ENCODE peak calls at places on chromosomes 2 and 18, in five cellular contexts. H, C, M, L and P are unnamed samples.

GRCh38 chr18:7840445-7840844 is 273.3 kb downstream of the PTPRM start:
- DNase-seq in L (no peak), H (no peak), C (no peak), M (no peak), P (no peak)

GRCh38 chr2:200383380-200384110 is 77.1 kb downstream of the SPATS2L start:
- DNase-seq in M (no peak), C (no peak), L (no peak), H (no peak), P (peak; percentile 55)

GRCh38 chr2:10265328-10266132 is 37.2 kb upstream of the HPCAL1 start:
- DNase-seq in H (no peak), M (no peak), C (peak; percentile 29), L (peak; percentile 61), P (no peak)

GRCh38 chr2:71578665-71579371 is 125.5 kb downstream of the DYSF start:
- DNase-seq in M (no peak), C (peak; percentile 31), L (no peak), H (peak; percentile 93), P (no peak)

GRCh38 chr2:230751062-230751461 is 38.4 kb downstream of the CAB39 start:
- DNase-seq in C (peak; percentile 64), H (no peak), L (no peak), M (no peak), P (no peak)

GRCh38 chr2:218406949-218407703 is 7.5 kb downstream of the CTDSP1 start:
- DNase-seq in M (peak; percentile 78), L (peak; percentile 87), C (peak; percentile 27), H (peak; percentile 70), P (no peak)

GRCh38 chr2:64238799-64239198 is 94.6 kb upstream of the PELI1 start:
- DNase-seq in L (no peak), H (no peak), M (no peak), C (no peak), P (no peak)

GRCh38 chr2:118834901-118835738 is 12.3 kb downstream of the EN1 start:
- DNase-seq in H (no peak), C (no peak), M (peak; percentile 55), L (no peak), P (peak; percentile 73)

GRCh38 chr2:28893488-28893887 is 979 bp upstream of the WDR43 start:
- DNase-seq in C (no peak), H (peak; percentile 25), L (no peak), M (no peak), P (no peak)

GRCh38 chr2:86332654-86333053 is 4.8 kb downstream of the REEP1 start:
- DNase-seq in H (no peak), C (no peak), M (no peak), L (no peak), P (no peak)

GRCh38 chr2:151922845-151923666 is 94.8 kb upstream of the ARL5A start:
- DNase-seq in C (peak; percentile 10), M (no peak), L (peak; percentile 83), H (peak; percentile 81), P (no peak)

GRCh38 chr2:172345951-172346555 is 81.3 kb upstream of the ITGA6 start:
- DNase-seq in M (no peak), C (no peak), L (no peak), H (no peak), P (no peak)

GRCh38 chr2:128371648-128372345 is 53.1 kb upstream of the HS6ST1 start:
- DNase-seq in L (peak; percentile 53), C (no peak), M (no peak), H (no peak), P (no peak)

GRCh38 chr2:212124597-212124996 is 414.0 kb downstream of the ERBB4 start:
- DNase-seq in H (peak; percentile 15), M (no peak), L (no peak), C (no peak), P (no peak)

GRCh38 chr2:240628507-240629418 is 3.5 kb downstream of the GPR35 start:
- DNase-seq in H (no peak), C (no peak), L (peak; percentile 61), M (no peak), P (no peak)

GRCh38 chr2:69375494-69376353 is 11.3 kb downstream of the GFPT1 start:
- DNase-seq in C (no peak), M (no peak), H (no peak), L (no peak), P (peak; percentile 79)

GRCh38 chr2:211349031-211349430 is 792.6 kb downstream of the CPS1 start:
- DNase-seq in M (no peak), L (no peak), H (no peak), C (no peak), P (no peak)

GRCh38 chr18:8536922-8537321 is 72.3 kb upstream of the RAB12 start:
- DNase-seq in H (no peak), M (no peak), L (no peak), C (no peak), P (no peak)

GRCh38 chr18:62876106-62876505 is 160.8 kb downstream of the PHLPP1 start:
- DNase-seq in M (no peak), C (no peak), L (no peak), H (no peak), P (no peak)

GRCh38 chr2:240095556-240096523 is 40.3 kb downstream of the COPS9 start:
- DNase-seq in H (no peak), C (no peak), M (no peak), L (no peak), P (peak; percentile 76)